ENCODE peak calls at places on chromosomes 12 and 14, in ten cellular contexts. T is type B pancreatic cell; N is stimulated activated CD4-positive, alpha-beta T cell treated with anti-CD3 and anti-CD28 coated beads, TNF-alpha, amount 100 ng/mL, for 24 hours; D is cardiac muscle cell; G is Daoy; F is lung microvascular endothelial cell; B is CD4-positive, alpha-beta T cell; W is NCI-H2029; I is NCI-H1092 treated with DMSO at 0.1 percent for 48 hours; V is hepatic stellate cell. O is an unnamed sample.

GRCh38 chr14:42112108-42112507 is 505.4 kb downstream of the LRFN5 start:
- DNase-seq in W (no peak), G (peak), F (no peak), N (no peak), T (no peak), D (no peak), B (no peak), V (no peak), I (no peak), O (no peak)

GRCh38 chr12:56878010-56878339 is 56.2 kb downstream of the SDR9C7 start:
- DNase-seq in D (no peak), F (no peak), G (no peak), W (no peak), B (no peak), N (no peak), I (no peak), V (no peak), T (no peak), O (peak)

GRCh38 chr12:50927356-50927755 is 25.0 kb upstream of the HIGD1C start:
- DNase-seq in G (no peak), N (no peak), T (no peak), B (no peak), V (no peak), F (no peak), W (no peak), D (no peak), I (no peak), O (no peak)

GRCh38 chr14:36863271-36863670 is 201.6 kb downstream of the PAX9 start:
- DNase-seq in I (no peak), V (no peak), F (no peak), N (no peak), D (no peak), B (no peak), W (no peak), T (no peak), G (no peak), O (no peak)

GRCh38 chr14:72774141-72774540 is 119.8 kb downstream of the DPF3 start:
- DNase-seq in N (no peak), F (no peak), D (no peak), G (no peak), V (no peak), I (no peak), T (no peak), B (no peak), W (no peak), O (no peak)

GRCh38 chr12:125453751-125454150 is 388.5 kb downstream of the AACS start:
- DNase-seq in N (no peak), G (no peak), F (no peak), W (no peak), B (no peak), V (no peak), D (no peak), T (no peak), I (peak), O (no peak)

GRCh38 chr12:6771091-6771495 is 1.2 kb upstream of the LAG3 start:
- DNase-seq in T (no peak), B (no peak), D (no peak), G (no peak), W (no peak), F (peak), I (no peak), V (no peak), N (no peak), O (no peak)

GRCh38 chr14:37142835-37143499 is 29.4 kb downstream of the SLC25A21 start:
- DNase-seq in B (no peak), F (peak), V (peak), N (no peak), W (no peak), D (peak), G (peak), T (no peak), I (no peak), O (no peak)

GRCh38 chr12:122206111-122206881 is 2.8 kb downstream of the B3GNT4 start:
- DNase-seq in T (no peak), I (no peak), V (no peak), D (no peak), N (no peak), F (no peak), G (no peak), W (no peak), B (no peak), O (no peak)

GRCh38 chr14:66884149-66884548 is 305.1 kb upstream of the GARIN2 start:
- DNase-seq in I (no peak), F (no peak), V (no peak), W (no peak), G (no peak), D (no peak), N (no peak), B (no peak), T (no peak), O (no peak)

GRCh38 chr12:111430418-111431353 is 25.0 kb downstream of the SH2B3 start:
- DNase-seq in G (no peak), B (peak), V (no peak), T (no peak), I (no peak), D (no peak), N (peak), W (no peak), F (peak), O (no peak)

GRCh38 chr12:9869307-9870161 is at the start of gene CLEC2B:
- DNase-seq in F (peak), B (no peak), D (no peak), V (peak), G (peak), I (no peak), N (no peak), W (no peak), T (no peak), O (peak)

GRCh38 chr14:24094839-24095195 is 706 bp downstream of the PCK2 start:
- DNase-seq in T (no peak), I (peak), V (no peak), B (no peak), D (no peak), G (peak), W (no peak), F (no peak), N (no peak), O (no peak)

GRCh38 chr12:6644903-6645302 is 2.3 kb downstream of the ACRBP start:
- DNase-seq in G (no peak), V (no peak), F (no peak), W (no peak), T (no peak), I (peak), N (no peak), D (peak), B (no peak), O (no peak)